ENCODE peak calls at places on chromosomes 13 and 19, in nine cellular contexts. E is mammary epithelial cell, F is cardiac muscle cell, I is tibial nerve, N is GM23338, S is pancreas, K is body of pancreas, R is mucosa of descending colon, D is A549. T is an unnamed sample.

GRCh38 chr13:37097008-37097579 is 8.4 kb downstream of the CSNK1A1L start:
- DNase-seq in E (no peak), F (no peak), I (no peak), N (no peak), S (no peak), K (no peak), R (no peak), D (no peak), T (no peak)

GRCh38 chr19:18674616-18675015 is 8.9 kb upstream of the CRTC1 start:
- DNase-seq in E (peak; percentile 19), F (no peak), I (no peak), N (no peak), S (no peak), K (no peak), R (no peak), D (no peak), T (no peak)

GRCh38 chr13:40388617-40389016 is 277.8 kb downstream of the FOXO1 start:
- DNase-seq in E (no peak), F (no peak), I (no peak), N (no peak), S (no peak), K (no peak), R (peak; percentile 57), D (no peak), T (no peak)

GRCh38 chr19:3692141-3693029 is 7.9 kb downstream of the PIP5K1C start:
- DNase-seq in E (no peak), F (no peak), I (no peak), N (no peak), S (no peak), K (no peak), R (no peak), D (no peak), T (no peak)

GRCh38 chr19:58332697-58333096 is 5.9 kb downstream of the ZSCAN22 start:
- DNase-seq in E (no peak), F (no peak), I (no peak), N (no peak), S (no peak), K (no peak), R (no peak), D (no peak), T (no peak)

GRCh38 chr19:35585844-35586243 is at the start of gene PMIS2:
- DNase-seq in E (no peak), F (no peak), I (no peak), N (peak; percentile 78), S (no peak), K (peak; percentile 30), R (no peak), D (peak; percentile 37), T (no peak)

GRCh38 chr19:49475995-49476880 is 2.2 kb downstream of the FLT3LG start:
- DNase-seq in E (no peak), F (peak; percentile 86), I (no peak), N (peak; percentile 98), S (no peak), K (no peak), R (peak; percentile 66), D (peak; percentile 80), T (peak; percentile 35)

GRCh38 chr19:42111811-42112210 is 20.4 kb downstream of the POU2F2 start:
- DNase-seq in E (peak; percentile 79), F (no peak), I (no peak), N (no peak), S (no peak), K (no peak), R (no peak), D (no peak), T (peak; percentile 76)

GRCh38 chr13:41311607-41312500 is 787 bp downstream of the NAA16 start:
- DNase-seq in E (peak; percentile 41), F (peak; percentile 65), I (no peak), N (peak; percentile 49), S (peak; percentile 69), K (peak; percentile 77), R (peak; percentile 71), D (peak; percentile 6), T (peak; percentile 41)

GRCh38 chr19:53906211-53907192 is 2.6 kb upstream of the CACNG7 start:
- DNase-seq in E (no peak), F (peak; percentile 41), I (no peak), N (peak; percentile 81), S (no peak), K (peak; percentile 48), R (peak; percentile 60), D (no peak), T (no peak)

GRCh38 chr19:12611361-12611699 is 610 bp downstream of the ZNF791 start:
- DNase-seq in E (peak; percentile 65), F (peak; percentile 77), I (peak; percentile 63), N (peak; percentile 72), S (peak; percentile 71), K (peak; percentile 77), R (peak; percentile 81), D (peak; percentile 75), T (peak; percentile 73)

GRCh38 chr19:10979950-10980349 is 19.1 kb downstream of the SMARCA4 start:
- DNase-seq in E (no peak), F (no peak), I (no peak), N (no peak), S (no peak), K (no peak), R (no peak), D (no peak), T (peak; percentile 11)

GRCh38 chr13:79501538-79502232 is 20.7 kb downstream of the NDFIP2 start:
- DNase-seq in E (peak; percentile 23), F (no peak), I (no peak), N (no peak), S (no peak), K (no peak), R (no peak), D (no peak), T (peak; percentile 75)

GRCh38 chr13:64640002-64640401 is 2590.1 kb downstream of the PCDH9 start:
- DNase-seq in E (no peak), F (no peak), I (no peak), N (no peak), S (no peak), K (no peak), R (no peak), D (peak; percentile 47), T (no peak)

GRCh38 chr13:113152894-113153809 is 5.3 kb upstream of the PROZ start:
- DNase-seq in E (no peak), F (peak; percentile 71), I (peak; percentile 31), N (peak; percentile 73), S (peak; percentile 61), K (peak; percentile 53), R (peak; percentile 72), D (peak; percentile 10), T (no peak)

GRCh38 chr19:47716270-47716937 is 3.2 kb downstream of the EHD2 start:
- DNase-seq in E (no peak), F (no peak), I (no peak), N (no peak), S (no peak), K (no peak), R (no peak), D (no peak), T (no peak)
- H3K4me1 ChIP-seq in E (peaks cover 34% of the 10 kb centered on the region), F (no peaks in the 10 kb centered on the region), I (peaks cover 77% of the 10 kb centered on the region), N (no peaks in the 10 kb centered on the region), S (peaks cover 5% of the 10 kb centered on the region), K (peaks cover 32% of the 10 kb centered on the region), R (peaks cover 2% of the 10 kb centered on the region), D (peaks cover 30% of the 10 kb centered on the region), T (peaks cover 33% of the 10 kb centered on the region)

DNA sequence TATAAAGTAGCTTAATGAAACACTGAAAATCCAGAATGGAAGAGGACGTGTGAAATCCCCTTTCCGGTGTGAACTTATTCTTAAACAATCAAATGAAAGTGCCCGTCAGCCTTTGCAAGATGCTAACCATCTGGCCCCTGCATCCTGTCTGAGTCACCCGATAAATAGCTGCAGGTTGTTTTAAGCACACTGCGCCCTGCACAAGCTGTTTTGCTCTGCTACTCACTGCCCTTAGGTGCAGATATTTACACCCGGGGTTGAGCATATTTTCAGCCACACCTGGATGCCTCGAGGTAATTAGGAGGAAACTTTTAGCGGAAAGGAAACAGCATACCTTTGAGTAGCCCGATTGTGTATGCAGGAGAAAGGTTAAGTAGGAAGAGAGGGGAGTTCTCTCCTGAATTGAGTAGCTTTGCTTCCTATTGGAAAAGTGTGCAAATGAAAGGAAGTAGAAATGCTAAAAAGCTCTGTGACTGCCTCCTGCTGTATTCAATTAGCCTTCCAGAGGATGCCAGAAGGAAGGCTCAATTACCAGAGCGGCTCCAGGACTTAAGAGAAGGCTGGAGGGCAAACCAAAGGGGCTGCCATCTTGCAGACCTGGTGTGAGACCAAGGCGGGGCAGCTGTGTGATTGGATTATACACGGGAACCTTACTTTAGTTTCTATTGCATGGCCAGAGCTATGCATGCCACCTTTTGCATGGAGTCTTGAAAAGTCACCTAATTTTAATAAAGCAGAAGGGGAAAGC is 42.5 kb downstream of the IRS2 start:
- DNase-seq in E (peak; percentile 91), F (peak; percentile 28), I (no peak), N (no peak), S (no peak), K (no peak), R (no peak), D (peak; percentile 64), T (peak; percentile 79)
- TF ChIP-seq CTCF in E (peak; percentile 4), F (peak; percentile 19), I (no peak), N (no peak), S (no peak), K (no peak), R (no peak), D (no peak), T (peak; percentile 14)

GRCh38 chr19:57240311-57241090 is at the start of gene ZNF805:
- DNase-seq in E (peak; percentile 92), F (peak; percentile 96), I (peak; percentile 90), N (peak; percentile 99), S (peak; percentile 95), K (peak; percentile 97), R (peak; percentile 96), D (peak; percentile 95), T (peak; percentile 91)

GRCh38 chr19:57242821-57243220 is 2.4 kb downstream of the ZNF805 start:
- DNase-seq in E (no peak), F (no peak), I (no peak), N (no peak), S (no peak), K (no peak), R (no peak), D (no peak), T (no peak)

GRCh38 chr19:57239982-57240310 is 486 bp upstream of the ZNF805 start:
- DNase-seq in E (no peak), F (no peak), I (no peak), N (peak; percentile 66), S (no peak), K (no peak), R (no peak), D (no peak), T (peak; percentile 6)

GRCh38 chr19:57244513-57244912 is 4.1 kb downstream of the ZNF805 start:
- DNase-seq in E (no peak), F (no peak), I (no peak), N (no peak), S (no peak), K (no peak), R (no peak), D (no peak), T (no peak)

GRCh38 chr19:57241181-57241580 is 749 bp downstream of the ZNF805 start:
- DNase-seq in E (peak; percentile 12), F (peak; percentile 37), I (no peak), N (peak; percentile 3), S (no peak), K (no peak), R (no peak), D (peak; percentile 9), T (peak; percentile 32)
- H3K4me3 ChIP-seq in E (peak overlapping the region; percentile 62), F (peak overlapping the region; percentile 57), I (peak overlapping the region; percentile 72), N (peak overlapping the region; percentile 99), S (peak overlapping the region; percentile 91), K (peak overlapping the region; percentile 67), R (peak overlapping the region; percentile 87), D (peak overlapping the region; percentile 86), T (peak overlapping the region; percentile 100)

DNA sequence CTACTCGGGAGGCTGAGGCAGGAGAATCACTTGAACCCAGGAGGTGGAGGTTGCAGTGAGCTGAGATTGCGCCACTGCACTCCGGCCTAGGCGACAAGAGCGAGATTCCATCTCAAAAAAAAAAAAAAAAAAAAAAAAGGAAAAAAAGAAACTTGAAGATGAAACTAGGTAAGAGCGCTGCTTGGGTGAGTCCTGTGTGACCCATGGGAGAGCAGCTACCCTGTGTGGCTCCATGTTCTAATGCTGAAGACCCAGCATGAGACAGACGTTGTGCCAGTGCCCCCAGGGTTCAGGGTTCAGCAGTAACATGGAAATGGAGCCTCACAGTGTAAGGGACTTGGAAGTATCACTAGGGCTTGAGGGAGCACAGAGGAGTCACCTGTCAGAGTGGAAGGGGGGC is 5.9 kb downstream of the ZNF784 start:
- DNase-seq in E (no peak), F (no peak), I (no peak), N (peak; percentile 0), S (no peak), K (no peak), R (no peak), D (no peak), T (no peak)
- H3K4me1 ChIP-seq in E (peaks cover 8% of the 10 kb centered on the region), F (peaks cover 1% of the 10 kb centered on the region), I (peaks cover 4% of the 10 kb centered on the region), N (no peaks in the 10 kb centered on the region), S (no peaks in the 10 kb centered on the region), K (peaks cover under 1% of the 10 kb centered on the region), R (no peaks in the 10 kb centered on the region), D (no peaks in the 10 kb centered on the region), T (peaks cover 3% of the 10 kb centered on the region)